ENCODE peak calls at places on chromosomes 13 and 19, in ten cellular contexts. S is ovary; X is Karpas-422; T is thoracic aorta; K is mesendoderm; J is CD8-positive, alpha-beta T cell; H is tibial artery; E is lower lobe of right lung; D is heart left ventricle; Z is breast epithelium. M is an unnamed sample. For H3K36me3 and H3K27me3, the result is how much of the 10 kb centered on the place peaks cover.

GRCh38 chr19:6862673-6863078 is 24.7 kb upstream of the ADGRE1 start:
- DNase-seq in S (peak), X (peak), T (no peak), K (peak), J (peak), H (peak), E (peak), D (peak), Z (peak), M (peak)

GRCh38 chr19:3360494-3361383 is 5.6 kb upstream of the NFIC start:
- DNase-seq in S (peak), X (peak), T (no peak), K (no peak), J (peak), H (peak), E (peak), D (peak), Z (no peak), M (peak)

GRCh38 chr19:49570138-49570856 is 10.1 kb downstream of the NOSIP start:
- DNase-seq in S (peak), X (peak), T (no peak), K (peak), J (peak), H (peak), E (no peak), D (peak), Z (no peak), M (peak)

GRCh38 chr19:3336680-3337523 is 29.5 kb upstream of the NFIC start:
- DNase-seq in S (peak), X (no peak), T (peak), K (no peak), J (no peak), H (peak), E (peak), D (peak), Z (peak), M (peak)

GRCh38 chr13:99173606-99174005 is 27.0 kb upstream of the UBAC2 start:
- DNase-seq in S (no peak), X (no peak), T (no peak), K (no peak), J (no peak), H (no peak), E (no peak), D (no peak), Z (no peak), M (peak)

GRCh38 chr13:74017301-74018092 is 116.7 kb downstream of the KLF12 start:
- DNase-seq in S (no peak), X (peak), T (no peak), K (no peak), J (no peak), H (no peak), E (no peak), D (no peak), Z (no peak), M (no peak)

GRCh38 chr13:113437408-113438010 is 15.8 kb downstream of the ADPRHL1 start:
- DNase-seq in S (no peak), X (no peak), T (no peak), K (no peak), J (no peak), H (no peak), E (peak), D (peak), Z (no peak), M (peak)

GRCh38 chr19:409515-410242 is 732 bp upstream of the C2CD4C start:
- DNase-seq in S (peak), X (no peak), T (no peak), K (peak), J (no peak), H (no peak), E (no peak), D (peak), Z (peak), M (peak)

GRCh38 chr13:114244637-114245036 is 9.9 kb downstream of the CDC16 start:
- DNase-seq in S (no peak), X (no peak), T (no peak), K (no peak), J (no peak), H (no peak), E (no peak), D (no peak), Z (no peak), M (no peak)

GRCh38 chr19:30453768-30454167 is 81.6 kb downstream of the ZNF536 start:
- DNase-seq in S (no peak), X (no peak), T (no peak), K (no peak), J (no peak), H (no peak), E (no peak), D (no peak), Z (no peak), M (peak)

GRCh38 chr19:23055946-23056345 is 53.0 kb upstream of the ZNF728 start:
- DNase-seq in S (no peak), X (no peak), T (no peak), K (no peak), J (no peak), H (no peak), E (no peak), D (no peak), Z (no peak), M (no peak)

GRCh38 chr19:24101459-24102122 is 14.6 kb downstream of the ZNF254 start:
- DNase-seq in S (no peak), X (no peak), T (no peak), K (no peak), J (no peak), H (no peak), E (no peak), D (no peak), Z (no peak), M (no peak)

GRCh38 chr19:42601811-42602443 is 7.2 kb upstream of the CEACAM8 start:
- DNase-seq in S (no peak), X (peak), T (no peak), K (peak), J (no peak), H (no peak), E (no peak), D (peak), Z (no peak), M (peak)

GRCh38 chr13:31896427-31896826 is 135.1 kb upstream of the FRY start:
- DNase-seq in S (no peak), X (no peak), T (no peak), K (peak), J (no peak), H (peak), E (no peak), D (peak), Z (no peak), M (no peak)

GRCh38 chr13:71525004-71525403 is 342.0 kb downstream of the DACH1 start:
- DNase-seq in S (no peak), X (no peak), T (no peak), K (no peak), J (no peak), H (no peak), E (no peak), D (no peak), Z (no peak), M (no peak)

GRCh38 chr13:28046981-28047380 is 53.4 kb downstream of the FLT3 start:
- DNase-seq in S (no peak), X (no peak), T (no peak), K (no peak), J (no peak), H (no peak), E (no peak), D (no peak), Z (no peak), M (no peak)

GRCh38 chr13:59771272-59771671 is 392.5 kb downstream of the DIAPH3 start:
- DNase-seq in S (no peak), X (peak), T (no peak), K (no peak), J (no peak), H (no peak), E (no peak), D (no peak), Z (no peak), M (peak)

GRCh38 chr13:72062566-72062965 is 195.6 kb upstream of the DACH1 start:
- DNase-seq in S (no peak), X (no peak), T (no peak), K (peak), J (no peak), H (no peak), E (no peak), D (peak), Z (no peak), M (no peak)

GRCh38 chr13:42832341-42833153 is 51.2 kb downstream of the FAM216B start:
- DNase-seq in S (peak), X (no peak), T (no peak), K (no peak), J (no peak), H (no peak), E (no peak), D (no peak), Z (no peak), M (no peak)

GRCh38 chr19:45591004-45591637 is 6.5 kb upstream of the OPA3 start:
- DNase-seq in S (no peak), X (peak), T (no peak), K (peak), J (no peak), H (no peak), E (peak), D (no peak), Z (peak), M (peak)

GRCh38 chr13:59659981-59660380 is 503.7 kb downstream of the DIAPH3 start:
- DNase-seq in S (no peak), X (no peak), T (no peak), K (no peak), J (no peak), H (no peak), E (no peak), D (no peak), Z (no peak), M (no peak)

GRCh38 chr19:38535212-38535611 is 82.5 kb downstream of the MAP4K1 start:
- DNase-seq in S (no peak), X (no peak), T (no peak), K (no peak), J (no peak), H (no peak), E (peak), D (no peak), Z (no peak), M (no peak)

GRCh38 chr19:38537071-38537847 is 80.5 kb downstream of the MAP4K1 start:
- DNase-seq in S (no peak), X (no peak), T (no peak), K (no peak), J (no peak), H (no peak), E (peak), D (no peak), Z (no peak), M (peak)

GRCh38 chr19:38531515-38531914 is 86.2 kb downstream of the MAP4K1 start:
- DNase-seq in S (no peak), X (no peak), T (no peak), K (no peak), J (no peak), H (no peak), E (no peak), D (no peak), Z (peak), M (no peak)

GRCh38 chr19:38532939-38533338 is 84.8 kb downstream of the MAP4K1 start:
- DNase-seq in S (no peak), X (no peak), T (no peak), K (no peak), J (no peak), H (no peak), E (peak), D (no peak), Z (peak), M (no peak)

DNA sequence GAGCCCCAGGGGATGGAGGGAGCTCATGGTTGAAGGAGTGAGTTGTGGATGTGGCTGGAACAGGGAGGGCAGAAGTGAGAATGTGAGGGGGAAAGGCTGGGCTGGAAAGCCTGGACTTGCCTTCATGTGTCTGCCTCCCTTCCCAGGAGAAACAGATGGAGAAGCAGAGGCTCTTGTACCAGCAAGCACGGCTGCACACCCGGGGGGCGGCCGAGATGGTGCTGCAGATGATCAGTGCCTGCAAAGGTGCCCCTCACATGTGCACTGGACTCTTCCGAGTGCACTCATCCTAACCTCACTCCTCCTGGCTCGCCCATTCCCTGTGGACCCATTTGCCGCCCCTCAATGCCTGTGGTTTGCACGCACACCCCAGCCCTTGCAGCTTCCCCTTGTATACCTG is 83.2 kb downstream of the MAP4K1 start:
- DNase-seq in S (no peak), X (no peak), T (no peak), K (no peak), J (no peak), H (no peak), E (peak), D (no peak), Z (no peak), M (no peak)
- H3K4me3 ChIP-seq in S (no peak), X (no peak), T (no peak), K (no peak), J (no peak), H (no peak), E (no peak), D (no peak), Z (no peak), M (no peak)

GRCh38 chr13:102872131-102872530 is 26.3 kb downstream of the ERCC5 start:
- DNase-seq in S (no peak), X (no peak), T (no peak), K (no peak), J (no peak), H (no peak), E (no peak), D (no peak), Z (no peak), M (no peak)

GRCh38 chr13:102872531-102872930 is 26.7 kb downstream of the ERCC5 start:
- DNase-seq in S (no peak), X (no peak), T (no peak), K (no peak), J (no peak), H (no peak), E (no peak), D (no peak), Z (no peak), M (no peak)

GRCh38 chr13:102869948-102870676 is 24.3 kb downstream of the ERCC5 start:
- DNase-seq in S (no peak), X (no peak), T (no peak), K (no peak), J (no peak), H (no peak), E (no peak), D (no peak), Z (no peak), M (peak)

GRCh38 chr13:102870677-102871415 is 25.0 kb downstream of the ERCC5 start:
- DNase-seq in S (peak), X (peak), T (no peak), K (peak), J (peak), H (no peak), E (peak), D (peak), Z (no peak), M (peak)

DNA sequence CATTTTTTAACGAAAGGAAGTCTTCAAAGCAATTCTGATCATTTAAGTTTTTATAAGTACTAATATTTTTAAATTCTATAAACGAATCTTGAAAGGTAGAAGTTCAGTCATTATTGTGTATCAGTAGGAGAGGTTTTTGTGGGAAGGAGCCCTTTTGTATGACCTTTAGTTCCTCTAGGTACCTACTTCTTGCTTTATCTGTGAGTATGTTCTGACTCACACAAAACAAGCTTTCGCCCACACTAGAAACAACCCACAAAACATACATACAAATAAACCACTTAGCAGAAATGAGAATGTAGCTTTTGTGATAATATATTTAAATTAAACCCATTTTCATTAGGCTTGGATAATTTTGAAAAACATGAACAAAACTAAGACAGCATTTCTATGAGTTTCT is 27.8 kb downstream of the ERCC5 start:
- DNase-seq in S (no peak), X (no peak), T (no peak), K (no peak), J (no peak), H (no peak), E (no peak), D (no peak), Z (no peak), M (no peak)
- H3K36me3 ChIP-seq in S (under half), X (under half), T (under half), K (under half), J (under half), H (half or more), E (half or more), D (half or more), Z (under half), M (under half)

GRCh38 chr13:111328111-111328802 is 7.8 kb downstream of the TEX29 start:
- DNase-seq in S (no peak), X (no peak), T (no peak), K (no peak), J (peak), H (no peak), E (no peak), D (no peak), Z (no peak), M (peak)

GRCh38 chr13:111330211-111330610 is 9.8 kb downstream of the TEX29 start:
- DNase-seq in S (no peak), X (no peak), T (no peak), K (no peak), J (peak), H (no peak), E (no peak), D (no peak), Z (no peak), M (peak)

GRCh38 chr13:111327701-111328100 is 7.3 kb downstream of the TEX29 start:
- DNase-seq in S (no peak), X (no peak), T (no peak), K (no peak), J (no peak), H (no peak), E (no peak), D (no peak), Z (no peak), M (peak)

GRCh38 chr13:111328803-111329410 is 8.5 kb downstream of the TEX29 start:
- DNase-seq in S (no peak), X (no peak), T (no peak), K (no peak), J (peak), H (peak), E (no peak), D (no peak), Z (no peak), M (no peak)

DNA sequence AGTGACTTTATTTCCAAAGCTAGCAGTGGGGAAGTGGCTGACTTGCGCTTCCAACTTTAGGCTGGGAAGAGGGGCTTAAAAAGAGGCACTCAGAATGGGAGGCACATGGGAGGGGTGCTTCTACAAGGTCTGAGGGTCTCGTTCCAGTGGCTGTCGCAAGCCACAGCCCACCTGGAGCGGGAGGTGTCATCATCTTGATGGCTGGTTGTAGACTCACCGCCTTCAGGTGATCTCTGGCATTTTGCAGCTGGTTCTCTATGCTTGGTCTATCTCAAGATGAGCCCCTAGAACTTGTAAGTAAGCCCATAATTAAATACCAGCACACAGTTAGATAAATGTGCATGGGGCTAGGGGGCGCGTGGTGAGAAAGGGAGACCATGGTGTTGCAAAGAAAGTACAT is 9.2 kb downstream of the TEX29 start:
- DNase-seq in S (no peak), X (no peak), T (no peak), K (no peak), J (peak), H (peak), E (no peak), D (no peak), Z (no peak), M (no peak)
- H3K27me3 ChIP-seq in S (under half), X (under half), T (under half), K (under half), J (under half), H (under half), E (under half), D (under half), Z (under half), M (under half)

GRCh38 chr19:13058951-13059660 is 43.6 kb downstream of the LYL1 start:
- DNase-seq in S (no peak), X (no peak), T (no peak), K (no peak), J (no peak), H (no peak), E (peak), D (no peak), Z (no peak), M (peak)

GRCh38 chr19:13060964-13061927 is 41.4 kb downstream of the LYL1 start:
- DNase-seq in S (peak), X (peak), T (no peak), K (peak), J (peak), H (peak), E (peak), D (peak), Z (peak), M (peak)

GRCh38 chr19:13062317-13062716 is 40.3 kb downstream of the LYL1 start:
- DNase-seq in S (no peak), X (no peak), T (no peak), K (no peak), J (no peak), H (no peak), E (no peak), D (no peak), Z (no peak), M (no peak)

GRCh38 chr19:13057744-13058143 is 44.9 kb downstream of the LYL1 start:
- DNase-seq in S (no peak), X (no peak), T (no peak), K (no peak), J (no peak), H (no peak), E (peak), D (no peak), Z (no peak), M (no peak)

DNA sequence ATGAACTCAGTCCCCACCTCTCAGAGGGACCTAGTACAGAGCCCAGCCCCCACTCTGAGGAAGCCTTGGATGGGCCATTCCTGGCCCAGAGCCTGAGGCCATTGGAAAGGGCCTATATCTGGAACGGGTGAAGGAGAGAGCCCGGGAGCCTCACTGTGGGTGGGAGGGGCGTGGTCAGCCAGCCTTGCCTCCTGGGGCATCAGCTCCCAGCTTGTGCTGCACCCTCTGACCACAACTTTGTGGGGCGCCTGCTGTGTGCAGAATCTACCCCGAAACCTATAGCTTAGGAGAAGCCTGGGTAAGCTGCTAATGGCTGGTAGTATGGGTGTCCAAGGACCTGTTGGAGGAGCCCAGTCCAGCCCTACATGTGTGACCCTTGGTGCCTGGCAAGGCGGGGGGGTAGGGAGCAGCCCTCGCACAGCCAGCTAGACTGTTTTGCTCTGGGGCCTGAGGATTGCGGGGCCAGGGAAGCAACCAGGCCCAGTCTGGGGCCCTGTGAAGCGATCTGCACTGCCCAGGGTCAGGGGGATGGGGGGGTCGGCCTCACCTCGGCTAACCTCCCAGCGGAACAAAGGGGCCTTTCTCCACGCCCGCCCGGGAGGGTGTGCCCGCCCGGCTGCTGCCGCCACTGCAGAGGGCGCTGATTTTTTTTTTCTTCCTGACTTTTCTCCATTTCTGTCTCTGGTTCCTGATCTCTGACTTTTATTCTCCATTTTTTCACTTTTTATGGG is 42.3 kb downstream of the LYL1 start:
- DNase-seq in S (peak), X (no peak), T (no peak), K (no peak), J (no peak), H (no peak), E (peak), D (peak), Z (no peak), M (peak)
- H3K4me3 ChIP-seq in S (peak), X (no peak), T (peak), K (no peak), J (peak), H (peak), E (peak), D (peak), Z (peak), M (peak)

M was measured in H7.